ENCODE peak calls at places on chromosomes 12 and 14, in seven cellular contexts. F is HS-5; A is H9; P is NCI-H460; Y is stimulated activated CD8-positive, alpha-beta memory T cell treated with anti-CD3 and anti-CD28 coated beads, Interleukin-7, amount 100 ng/mL, for 1 hour; W is amniotic stem cell; S is NCI-H2081. J is an unnamed sample.

GRCh38 chr12:76270657-76271358 is 77.4 kb downstream of the BBS10 start:
- DNase-seq in F (no peak), W (no peak), P (no peak), Y (no peak), A (no peak), S (no peak), J (no peak)

GRCh38 chr14:101948666-101949205 is 15.6 kb upstream of the DYNC1H1 start:
- DNase-seq in Y (no peak), A (no peak), S (no peak), W (no peak), F (no peak), P (no peak), J (no peak)

GRCh38 chr12:76551482-76551888 is 8.1 kb downstream of the OSBPL8 start:
- DNase-seq in Y (no peak), P (no peak), A (no peak), W (no peak), S (no peak), F (no peak), J (no peak)

GRCh38 chr12:132187646-132188450 is 43.6 kb downstream of the NOC4L start:
- DNase-seq in P (no peak), W (no peak), F (no peak), S (no peak), Y (no peak), A (no peak), J (no peak)

GRCh38 chr12:28578833-28579252 is 388.6 kb downstream of the CCDC91 start:
- DNase-seq in A (no peak), Y (no peak), S (no peak), W (no peak), P (no peak), F (no peak), J (no peak)

GRCh38 chr12:34404377-34405285 is 382.3 kb downstream of the ALG10 start:
- DNase-seq in A (peak), P (no peak), W (no peak), S (no peak), Y (no peak), F (no peak), J (no peak)

GRCh38 chr14:93643127-93643526 is 145.2 kb downstream of the PRIMA1 start:
- DNase-seq in Y (no peak), A (no peak), S (no peak), W (no peak), P (no peak), F (no peak), J (no peak)

GRCh38 chr12:104721944-104722343 is 236.1 kb downstream of the SLC41A2 start:
- DNase-seq in A (no peak), P (no peak), F (no peak), S (no peak), Y (no peak), W (no peak), J (no peak)

GRCh38 chr14:55417955-55418354 is 6.3 kb upstream of the ATG14 start:
- DNase-seq in F (no peak), W (no peak), P (no peak), A (no peak), Y (no peak), S (no peak), J (no peak)

GRCh38 chr14:50829472-50830043 is 1.4 kb downstream of the NIN start:
- DNase-seq in P (no peak), A (peak), Y (no peak), S (peak), W (no peak), F (no peak), J (no peak)

GRCh38 chr14:73233564-73233963 is 3.7 kb upstream of the PAPLN start:
- DNase-seq in S (no peak), W (no peak), Y (no peak), A (no peak), P (no peak), F (no peak), J (no peak)

GRCh38 chr12:4784404-4785054 is 64.3 kb downstream of the GALNT8 start:
- DNase-seq in S (no peak), F (no peak), W (no peak), Y (no peak), P (no peak), A (peak), J (no peak)

GRCh38 chr12:65536876-65537661 is 258.6 kb downstream of the MSRB3 start:
- DNase-seq in P (peak), W (peak), A (no peak), S (no peak), F (peak), Y (no peak), J (peak)

GRCh38 chr12:122875590-122876220 is 20.2 kb downstream of the VPS37B start:
- DNase-seq in Y (no peak), P (no peak), A (peak), W (no peak), S (no peak), F (no peak), J (no peak)

GRCh38 chr12:113831016-113831415 is 135.1 kb downstream of the RBM19 start:
- DNase-seq in P (no peak), W (no peak), A (no peak), F (peak), S (no peak), Y (no peak), J (no peak)

GRCh38 chr12:116183741-116184141 is 93.8 kb downstream of the MED13L start:
- DNase-seq in S (no peak), Y (no peak), A (no peak), F (no peak), W (no peak), P (no peak), J (no peak)

GRCh38 chr12:2851931-2852330 is 4.9 kb downstream of the TEX52 start:
- DNase-seq in F (no peak), Y (no peak), P (no peak), A (no peak), S (no peak), W (no peak), J (no peak)